ENCODE peak calls at places on chromosome 10, in six cellular contexts. One of them, this sample, is unnamed.

GRCh38 chr10:68550747-68551411 is 9.3 kb upstream of the TET1 start:
- DNase-seq in T-helper 1 cell: no peak
- DNase-seq in astrocyte: peak
- DNase-seq in NCI-H1694 treated with DMSO at 0.1 percent for 48 hours: peak
- DNase-seq in NCI-H1436: peak
- DNase-seq in WERI-Rb-1: peak
- DNase-seq in this sample: peak

GRCh38 chr10:119620241-119620753 is 23.5 kb upstream of the TIAL1 start:
- DNase-seq in T-helper 1 cell: no peak
- DNase-seq in astrocyte: peak
- DNase-seq in NCI-H1694 treated with DMSO at 0.1 percent for 48 hours: no peak
- DNase-seq in NCI-H1436: no peak
- DNase-seq in WERI-Rb-1: no peak
- DNase-seq in this sample: no peak

GRCh38 chr10:127853868-127854768 is 38.6 kb downstream of the CLRN3 start:
- DNase-seq in T-helper 1 cell: peak
- DNase-seq in astrocyte: peak
- DNase-seq in NCI-H1694 treated with DMSO at 0.1 percent for 48 hours: peak
- DNase-seq in NCI-H1436: peak
- DNase-seq in WERI-Rb-1: peak
- DNase-seq in this sample: no peak

GRCh38 chr10:119443970-119444660 is 98.4 kb downstream of the RGS10 start:
- DNase-seq in T-helper 1 cell: no peak
- DNase-seq in astrocyte: no peak
- DNase-seq in NCI-H1694 treated with DMSO at 0.1 percent for 48 hours: no peak
- DNase-seq in NCI-H1436: no peak
- DNase-seq in WERI-Rb-1: no peak
- DNase-seq in this sample: no peak

GRCh38 chr10:6211341-6212265 is 8.9 kb downstream of the PFKFB3 start:
- DNase-seq in T-helper 1 cell: no peak
- DNase-seq in astrocyte: peak
- DNase-seq in NCI-H1694 treated with DMSO at 0.1 percent for 48 hours: no peak
- DNase-seq in NCI-H1436: no peak
- DNase-seq in WERI-Rb-1: no peak
- DNase-seq in this sample: no peak

GRCh38 chr10:62019013-62019684 is 117.7 kb downstream of the ARID5B start:
- DNase-seq in T-helper 1 cell: no peak
- DNase-seq in astrocyte: peak
- DNase-seq in NCI-H1694 treated with DMSO at 0.1 percent for 48 hours: no peak
- DNase-seq in NCI-H1436: no peak
- DNase-seq in WERI-Rb-1: no peak
- DNase-seq in this sample: no peak

GRCh38 chr10:11527700-11528255 is 83.7 kb downstream of the USP6NL start:
- DNase-seq in T-helper 1 cell: no peak
- DNase-seq in astrocyte: no peak
- DNase-seq in NCI-H1694 treated with DMSO at 0.1 percent for 48 hours: no peak
- DNase-seq in NCI-H1436: no peak
- DNase-seq in WERI-Rb-1: no peak
- DNase-seq in this sample: no peak

GRCh38 chr10:121734517-121735137 is 136.4 kb upstream of the FGFR2 start:
- DNase-seq in T-helper 1 cell: no peak
- DNase-seq in astrocyte: no peak
- DNase-seq in NCI-H1694 treated with DMSO at 0.1 percent for 48 hours: no peak
- DNase-seq in NCI-H1436: peak
- DNase-seq in WERI-Rb-1: no peak
- DNase-seq in this sample: no peak

GRCh38 chr10:5788969-5789368 is 24.3 kb downstream of the GDI2 start:
- DNase-seq in T-helper 1 cell: no peak
- DNase-seq in astrocyte: no peak
- DNase-seq in NCI-H1694 treated with DMSO at 0.1 percent for 48 hours: no peak
- DNase-seq in NCI-H1436: no peak
- DNase-seq in WERI-Rb-1: no peak
- DNase-seq in this sample: no peak

GRCh38 chr10:113026679-113027078 is 76.6 kb downstream of the TCF7L2 start:
- DNase-seq in T-helper 1 cell: no peak
- DNase-seq in astrocyte: peak
- DNase-seq in NCI-H1694 treated with DMSO at 0.1 percent for 48 hours: no peak
- DNase-seq in NCI-H1436: no peak
- DNase-seq in WERI-Rb-1: no peak
- DNase-seq in this sample: no peak

GRCh38 chr10:94129393-94130130 is 135.8 kb downstream of the PLCE1 start:
- DNase-seq in T-helper 1 cell: no peak
- DNase-seq in astrocyte: peak
- DNase-seq in NCI-H1694 treated with DMSO at 0.1 percent for 48 hours: no peak
- DNase-seq in NCI-H1436: no peak
- DNase-seq in WERI-Rb-1: no peak
- DNase-seq in this sample: no peak

GRCh38 chr10:59505931-59506330 is 143.6 kb upstream of the FAM13C start:
- DNase-seq in T-helper 1 cell: no peak
- DNase-seq in astrocyte: peak
- DNase-seq in NCI-H1694 treated with DMSO at 0.1 percent for 48 hours: no peak
- DNase-seq in NCI-H1436: no peak
- DNase-seq in WERI-Rb-1: no peak
- DNase-seq in this sample: no peak

GRCh38 chr10:62790571-62790970 is 13.9 kb upstream of the ADO start:
- DNase-seq in T-helper 1 cell: no peak
- DNase-seq in astrocyte: no peak
- DNase-seq in NCI-H1694 treated with DMSO at 0.1 percent for 48 hours: no peak
- DNase-seq in NCI-H1436: no peak
- DNase-seq in WERI-Rb-1: no peak
- DNase-seq in this sample: no peak

GRCh38 chr10:23367896-23368685 is 23.5 kb upstream of the C10orf67 start:
- DNase-seq in T-helper 1 cell: no peak
- DNase-seq in astrocyte: no peak
- DNase-seq in NCI-H1694 treated with DMSO at 0.1 percent for 48 hours: no peak
- DNase-seq in NCI-H1436: no peak
- DNase-seq in WERI-Rb-1: no peak
- DNase-seq in this sample: no peak

GRCh38 chr10:50318129-50318528 is 66.8 kb upstream of the ASAH2 start:
- DNase-seq in T-helper 1 cell: no peak
- DNase-seq in astrocyte: no peak
- DNase-seq in NCI-H1694 treated with DMSO at 0.1 percent for 48 hours: no peak
- DNase-seq in NCI-H1436: no peak
- DNase-seq in WERI-Rb-1: no peak
- DNase-seq in this sample: no peak

GRCh38 chr10:16995867-16996529 is 133.6 kb downstream of the CUBN start:
- DNase-seq in T-helper 1 cell: no peak
- DNase-seq in astrocyte: peak
- DNase-seq in NCI-H1694 treated with DMSO at 0.1 percent for 48 hours: no peak
- DNase-seq in NCI-H1436: no peak
- DNase-seq in WERI-Rb-1: no peak
- DNase-seq in this sample: no peak

GRCh38 chr10:121159670-121160069 is 308.5 kb downstream of the WDR11 start:
- DNase-seq in T-helper 1 cell: no peak
- DNase-seq in astrocyte: no peak
- DNase-seq in NCI-H1694 treated with DMSO at 0.1 percent for 48 hours: no peak
- DNase-seq in NCI-H1436: no peak
- DNase-seq in WERI-Rb-1: no peak
- DNase-seq in this sample: no peak

GRCh38 chr10:79268100-79268670 is 79.1 kb upstream of the PPIF start:
- DNase-seq in T-helper 1 cell: no peak
- DNase-seq in astrocyte: peak
- DNase-seq in NCI-H1694 treated with DMSO at 0.1 percent for 48 hours: no peak
- DNase-seq in NCI-H1436: no peak
- DNase-seq in WERI-Rb-1: no peak
- DNase-seq in this sample: no peak

GRCh38 chr10:53209941-53210611 is 437.5 kb upstream of the MBL2 start:
- DNase-seq in T-helper 1 cell: no peak
- DNase-seq in astrocyte: peak
- DNase-seq in NCI-H1694 treated with DMSO at 0.1 percent for 48 hours: no peak
- DNase-seq in NCI-H1436: no peak
- DNase-seq in WERI-Rb-1: no peak
- DNase-seq in this sample: no peak

GRCh38 chr10:3391657-3392056 is 219.1 kb upstream of the PITRM1 start:
- DNase-seq in T-helper 1 cell: no peak
- DNase-seq in astrocyte: no peak
- DNase-seq in NCI-H1694 treated with DMSO at 0.1 percent for 48 hours: no peak
- DNase-seq in NCI-H1436: no peak
- DNase-seq in WERI-Rb-1: no peak
- DNase-seq in this sample: no peak

GRCh38 chr10:78476156-78476555 is 442.5 kb downstream of the RPS24 start:
- DNase-seq in T-helper 1 cell: no peak
- DNase-seq in astrocyte: no peak
- DNase-seq in NCI-H1694 treated with DMSO at 0.1 percent for 48 hours: no peak
- DNase-seq in NCI-H1436: no peak
- DNase-seq in WERI-Rb-1: no peak
- DNase-seq in this sample: no peak

GRCh38 chr10:121914661-121915060 is 13.2 kb downstream of the ATE1 start:
- DNase-seq in T-helper 1 cell: no peak
- DNase-seq in astrocyte: no peak
- DNase-seq in NCI-H1694 treated with DMSO at 0.1 percent for 48 hours: no peak
- DNase-seq in NCI-H1436: no peak
- DNase-seq in WERI-Rb-1: no peak
- DNase-seq in this sample: no peak

GRCh38 chr10:121942749-121943148 is 14.9 kb upstream of the ATE1 start:
- DNase-seq in T-helper 1 cell: no peak
- DNase-seq in astrocyte: peak
- DNase-seq in NCI-H1694 treated with DMSO at 0.1 percent for 48 hours: no peak
- DNase-seq in NCI-H1436: no peak
- DNase-seq in WERI-Rb-1: no peak
- DNase-seq in this sample: no peak

GRCh38 chr10:13529714-13529973 is 830 bp upstream of the BEND7 start:
- DNase-seq in T-helper 1 cell: no peak
- DNase-seq in astrocyte: no peak
- DNase-seq in NCI-H1694 treated with DMSO at 0.1 percent for 48 hours: no peak
- DNase-seq in NCI-H1436: no peak
- DNase-seq in WERI-Rb-1: no peak
- DNase-seq in this sample: no peak

GRCh38 chr10:49161411-49161997 is 26.7 kb downstream of the TMEM273 start:
- DNase-seq in T-helper 1 cell: no peak
- DNase-seq in astrocyte: peak
- DNase-seq in NCI-H1694 treated with DMSO at 0.1 percent for 48 hours: no peak
- DNase-seq in NCI-H1436: no peak
- DNase-seq in WERI-Rb-1: no peak
- DNase-seq in this sample: no peak

GRCh38 chr10:116272497-116273221 is at the start of gene GFRA1:
- DNase-seq in T-helper 1 cell: no peak
- DNase-seq in astrocyte: no peak
- DNase-seq in NCI-H1694 treated with DMSO at 0.1 percent for 48 hours: no peak
- DNase-seq in NCI-H1436: no peak
- DNase-seq in WERI-Rb-1: peak
- DNase-seq in this sample: no peak

GRCh38 chr10:102918817-102919236 is 733 bp downstream of the CNNM2 start:
- DNase-seq in T-helper 1 cell: peak
- DNase-seq in astrocyte: no peak
- DNase-seq in NCI-H1694 treated with DMSO at 0.1 percent for 48 hours: no peak
- DNase-seq in NCI-H1436: no peak
- DNase-seq in WERI-Rb-1: no peak
- DNase-seq in this sample: peak

GRCh38 chr10:78015546-78015945 is 13.8 kb downstream of the POLR3A start:
- DNase-seq in T-helper 1 cell: no peak
- DNase-seq in astrocyte: no peak
- DNase-seq in NCI-H1694 treated with DMSO at 0.1 percent for 48 hours: no peak
- DNase-seq in NCI-H1436: no peak
- DNase-seq in WERI-Rb-1: no peak
- DNase-seq in this sample: no peak

GRCh38 chr10:507908-508444 is 181.5 kb downstream of the DIP2C start:
- DNase-seq in T-helper 1 cell: no peak
- DNase-seq in astrocyte: no peak
- DNase-seq in NCI-H1694 treated with DMSO at 0.1 percent for 48 hours: no peak
- DNase-seq in NCI-H1436: no peak
- DNase-seq in WERI-Rb-1: no peak
- DNase-seq in this sample: no peak